ENCODE peak calls at places on chromosomes 13 and 19, in four cellular contexts. B is K562, P is GM12878, N is endothelial cell of umbilical vein. J is an unnamed sample.

GRCh38 chr13:20825476-20825875 is 51.7 kb upstream of the EEF1AKMT1 start:
- DNase-seq in N (peak), P (no peak), B (no peak), J (peak)

GRCh38 chr19:38224014-38224862 is at the start of gene DPF1:
- DNase-seq in P (peak), N (peak), B (peak), J (peak)

GRCh38 chr13:97212540-97213146 is 9.5 kb upstream of the MBNL2 start:
- DNase-seq in B (peak), N (peak), P (no peak), J (peak)

GRCh38 chr13:20831933-20832332 is 58.2 kb upstream of the EEF1AKMT1 start:
- DNase-seq in P (no peak), N (no peak), B (no peak), J (no peak)

GRCh38 chr19:1237754-1238372 is at the start of gene CBARP:
- DNase-seq in N (no peak), B (peak), P (no peak), J (no peak)

GRCh38 chr19:17107546-17108452 is 32.2 kb downstream of the MYO9B start:
- DNase-seq in N (peak), P (no peak), B (no peak), J (peak)

GRCh38 chr13:83878691-83879410 is 3.4 kb downstream of the SLITRK1 start:
- DNase-seq in B (no peak), N (no peak), P (no peak), J (no peak)

GRCh38 chr13:45925151-45925550 is 73.6 kb upstream of the SIAH3 start:
- DNase-seq in P (no peak), N (peak), B (peak), J (no peak)

GRCh38 chr13:94079876-94080275 is 399.6 kb downstream of the DCT start:
- DNase-seq in P (no peak), B (no peak), N (no peak), J (peak)

GRCh38 chr13:48562296-48563066 is 29.6 kb upstream of the RCBTB2 start:
- DNase-seq in N (no peak), P (peak), B (peak), J (no peak)

GRCh38 chr13:97977376-97977705 is 23.9 kb downstream of the IPO5 start:
- DNase-seq in B (peak), N (peak), P (no peak), J (no peak)

GRCh38 chr13:27043013-27043412 is 128.6 kb downstream of the USP12 start:
- DNase-seq in N (peak), P (no peak), B (no peak), J (peak)

GRCh38 chr19:54190503-54190941 is 586 bp upstream of the TSEN34 start:
- DNase-seq in B (peak), N (peak), P (peak), J (peak)

GRCh38 chr13:98999635-98999952 is 21.7 kb upstream of the DOCK9 start:
- DNase-seq in N (peak), P (no peak), B (no peak), J (peak)

GRCh38 chr13:98267080-98267912 is 90.2 kb upstream of the RNF113B start:
- DNase-seq in P (peak), B (no peak), N (peak), J (peak)

GRCh38 chr13:35512271-35512920 is 35.9 kb upstream of the MAB21L1 start:
- DNase-seq in B (no peak), P (no peak), N (peak), J (peak)

GRCh38 chr19:789473-790052 is 7.7 kb upstream of the PTBP1 start:
- DNase-seq in P (no peak), N (peak), B (peak), J (no peak)

GRCh38 chr19:42216653-42217521 is 590 bp downstream of the DEDD2 start:
- DNase-seq in P (no peak), B (peak), N (peak), J (peak)

GRCh38 chr19:3518231-3518630 is 12.1 kb downstream of the FZR1 start:
- DNase-seq in P (no peak), B (no peak), N (no peak), J (no peak)

GRCh38 chr13:94712812-94713555 is 639 bp upstream of the SOX21 start:
- DNase-seq in N (peak), P (no peak), B (no peak), J (peak)

GRCh38 chr19:2054763-2055162 is 3.7 kb upstream of the MKNK2 start:
- DNase-seq in N (no peak), B (no peak), P (no peak), J (no peak)

GRCh38 chr13:31957772-31958171 is 73.8 kb upstream of the FRY start:
- DNase-seq in B (no peak), N (no peak), P (no peak), J (no peak)

GRCh38 chr13:110368408-110368807 is 61.3 kb downstream of the COL4A2 start:
- DNase-seq in B (no peak), N (no peak), P (no peak), J (peak)

GRCh38 chr19:343941-344624 is 513 bp downstream of the MIER2 start:
- DNase-seq in B (peak), N (peak), P (no peak), J (no peak)

GRCh38 chr19:1266818-1267440 is 2.2 kb upstream of the CIRBP start:
- DNase-seq in P (no peak), N (peak), B (peak), J (no peak)

GRCh38 chr13:50613356-50613831 is 230.1 kb downstream of the DLEU7 start:
- DNase-seq in N (no peak), P (no peak), B (peak), J (no peak)

GRCh38 chr13:30832845-30833332 is 73.2 kb upstream of the MEDAG start:
- DNase-seq in N (peak), P (no peak), B (peak), J (no peak)

GRCh38 chr13:41206467-41206866 is 12.1 kb upstream of the KBTBD7 start:
- DNase-seq in P (no peak), N (no peak), B (no peak), J (no peak)

GRCh38 chr13:110234532-110234931 is 72.4 kb downstream of the COL4A1 start:
- DNase-seq in P (no peak), N (no peak), B (no peak), J (no peak)

GRCh38 chr19:48194041-48194871 is 23.8 kb downstream of the ZSWIM9 start:
- DNase-seq in B (peak), P (no peak), N (no peak), J (peak)

GRCh38 chr19:56637976-56638555 is 4.9 kb upstream of the SMIM17 start:
- DNase-seq in B (peak), N (peak), P (no peak), J (peak)

GRCh38 chr19:11273288-11273687 is 11.0 kb upstream of the DOCK6 start:
- DNase-seq in P (no peak), N (no peak), B (no peak), J (no peak)

GRCh38 chr13:74136089-74136658 is 2.0 kb upstream of the KLF12 start:
- DNase-seq in P (no peak), B (no peak), N (peak), J (peak)

DNA sequence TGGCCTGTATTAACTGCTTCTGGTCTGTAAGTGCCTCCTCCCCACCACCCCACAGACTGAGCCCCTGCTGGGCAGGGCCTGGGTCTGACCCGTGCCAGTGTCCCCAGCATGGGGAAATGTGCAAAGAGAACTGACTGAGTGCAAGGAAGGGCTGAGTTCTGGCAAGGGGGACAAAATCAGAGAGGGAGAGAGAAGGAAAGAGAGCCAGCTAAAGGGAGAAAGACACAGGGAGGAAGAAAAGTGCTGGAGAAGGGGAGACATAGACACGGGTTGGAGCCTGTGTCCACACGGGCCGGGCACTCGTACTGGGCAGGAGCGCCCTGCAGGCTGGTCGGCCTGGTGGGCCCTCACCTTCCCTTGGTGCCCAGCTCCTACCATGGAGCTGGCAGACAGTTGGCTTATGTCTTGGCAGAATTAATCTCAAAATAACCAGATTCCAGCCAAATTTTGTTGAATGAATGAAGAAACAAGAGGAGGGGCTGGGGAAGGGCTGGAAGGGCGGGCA is 1.2 kb downstream of the NKG7 start:
- DNase-seq in P (no peak), B (no peak), N (no peak), J (no peak)
- TF ChIP-seq FOS in P (no peak), B (no peak), N (no peak), J (no peak)

GRCh38 chr19:28880735-28881401 is 332.1 kb downstream of the UQCRFS1 start:
- DNase-seq in N (no peak), B (no peak), P (no peak), J (no peak)

GRCh38 chr19:28881616-28882015 is 331.3 kb downstream of the UQCRFS1 start:
- DNase-seq in P (no peak), N (no peak), B (no peak), J (no peak)

GRCh38 chr19:28876604-28877123 is 336.3 kb downstream of the UQCRFS1 start:
- DNase-seq in B (no peak), N (no peak), P (no peak), J (no peak)

GRCh38 chr19:28882818-28883217 is 330.1 kb downstream of the UQCRFS1 start:
- DNase-seq in B (no peak), N (no peak), P (no peak), J (no peak)

DNA sequence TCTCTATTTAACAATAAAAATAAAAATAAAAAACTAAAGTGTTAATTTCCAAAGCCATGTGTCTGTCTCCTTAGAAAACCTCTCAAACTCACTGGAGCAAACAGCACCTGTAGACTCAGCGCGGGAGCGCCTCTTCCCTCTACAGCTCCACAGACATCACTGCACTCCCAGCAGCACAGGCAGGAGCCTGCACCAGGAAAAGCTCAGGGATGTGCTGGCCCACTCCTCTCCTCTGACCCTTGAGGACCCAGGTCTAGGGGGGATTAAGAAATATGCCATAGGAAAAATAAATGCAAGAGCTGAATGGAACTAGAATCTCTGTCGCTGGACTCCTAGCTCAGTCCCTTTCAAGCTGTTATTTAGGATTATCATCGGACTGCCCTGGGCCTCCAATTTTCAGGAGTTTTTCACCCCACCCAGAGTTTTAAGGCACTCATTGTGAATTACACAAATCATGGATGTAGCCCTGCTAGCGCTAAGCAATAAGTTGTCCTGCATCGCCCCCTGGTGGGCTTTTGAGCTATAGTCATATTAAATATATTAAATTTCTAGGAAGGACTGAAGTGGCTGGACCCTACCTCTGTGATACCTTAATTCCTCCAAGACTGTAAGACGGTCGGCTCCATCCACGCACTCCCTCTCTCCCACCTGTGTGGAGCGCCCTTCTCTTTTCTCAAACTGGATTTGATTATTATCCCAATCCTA is 333.9 kb downstream of the UQCRFS1 start:
- DNase-seq in P (no peak), N (peak), B (peak), J (peak)
- TF ChIP-seq FOS in P (no peak), N (no peak), B (no peak), J (no peak)

DNA sequence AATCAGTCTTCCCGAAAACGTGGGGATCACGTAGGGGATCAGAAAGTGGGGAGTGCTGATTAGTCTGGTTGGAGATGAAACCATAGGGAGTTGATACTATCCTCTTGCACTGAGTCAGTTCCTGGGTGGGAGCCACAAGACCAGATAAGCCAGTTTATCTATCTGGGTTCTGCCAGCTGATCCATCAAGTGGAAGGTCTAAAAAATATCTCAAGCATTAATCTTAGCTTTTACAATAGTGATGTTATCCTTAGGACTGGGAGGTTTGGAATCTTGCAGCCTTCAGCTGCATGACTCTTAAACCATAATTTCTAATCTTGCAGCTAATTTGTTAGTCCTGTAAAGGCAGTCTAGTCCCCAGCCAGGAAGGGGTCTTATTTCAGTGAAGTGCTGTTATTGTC is 2474.2 kb downstream of the PCDH9 start:
- DNase-seq in N (no peak), P (no peak), B (no peak), J (no peak)
- TF ChIP-seq FOS in N (no peak), P (no peak), B (no peak), J (no peak)

DNA sequence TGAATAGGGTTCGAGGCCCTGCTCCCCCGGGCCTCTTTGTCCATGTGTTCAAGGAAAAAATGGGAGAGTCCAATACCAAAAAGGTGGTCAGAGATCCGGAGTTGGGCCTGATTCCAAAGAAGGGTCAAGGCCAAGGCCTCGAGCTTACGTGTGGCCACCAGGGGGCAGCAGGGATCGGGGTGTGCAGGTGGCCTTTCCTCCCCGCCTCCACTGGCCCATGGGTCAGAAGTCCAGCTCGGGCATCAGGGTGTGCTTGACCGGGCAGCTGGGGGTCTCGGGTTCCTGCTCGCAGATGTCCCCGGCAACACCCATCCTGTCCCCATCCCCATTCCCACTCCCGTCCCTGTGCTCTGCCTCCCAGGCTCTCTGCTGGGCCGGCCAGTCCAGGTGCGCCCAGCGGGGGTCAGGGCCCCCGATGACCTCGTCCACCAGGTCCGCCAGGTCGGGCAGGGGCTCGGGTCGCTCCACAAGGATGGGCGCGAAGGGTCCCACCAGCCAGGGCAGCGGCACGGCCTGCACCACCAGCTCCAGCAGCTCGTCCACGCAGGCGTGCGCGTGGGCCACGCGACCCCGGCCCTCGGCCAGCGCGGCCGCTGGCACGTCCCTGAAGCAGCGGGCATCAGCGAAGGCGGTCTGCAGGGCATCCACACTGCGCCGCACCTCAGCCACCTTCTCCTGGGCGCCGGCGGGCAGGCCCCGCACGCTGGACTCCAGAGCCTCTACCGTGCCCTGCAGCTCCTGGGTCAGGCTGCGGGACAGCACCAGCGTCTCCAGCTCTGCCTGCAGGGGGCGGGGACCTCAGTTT is 5.2 kb upstream of the PLIN4 start:
- DNase-seq in N (peak), B (peak), P (no peak), J (peak)
- TF ChIP-seq FOS in N (no peak), B (no peak), P (no peak), J (no peak)

DNA sequence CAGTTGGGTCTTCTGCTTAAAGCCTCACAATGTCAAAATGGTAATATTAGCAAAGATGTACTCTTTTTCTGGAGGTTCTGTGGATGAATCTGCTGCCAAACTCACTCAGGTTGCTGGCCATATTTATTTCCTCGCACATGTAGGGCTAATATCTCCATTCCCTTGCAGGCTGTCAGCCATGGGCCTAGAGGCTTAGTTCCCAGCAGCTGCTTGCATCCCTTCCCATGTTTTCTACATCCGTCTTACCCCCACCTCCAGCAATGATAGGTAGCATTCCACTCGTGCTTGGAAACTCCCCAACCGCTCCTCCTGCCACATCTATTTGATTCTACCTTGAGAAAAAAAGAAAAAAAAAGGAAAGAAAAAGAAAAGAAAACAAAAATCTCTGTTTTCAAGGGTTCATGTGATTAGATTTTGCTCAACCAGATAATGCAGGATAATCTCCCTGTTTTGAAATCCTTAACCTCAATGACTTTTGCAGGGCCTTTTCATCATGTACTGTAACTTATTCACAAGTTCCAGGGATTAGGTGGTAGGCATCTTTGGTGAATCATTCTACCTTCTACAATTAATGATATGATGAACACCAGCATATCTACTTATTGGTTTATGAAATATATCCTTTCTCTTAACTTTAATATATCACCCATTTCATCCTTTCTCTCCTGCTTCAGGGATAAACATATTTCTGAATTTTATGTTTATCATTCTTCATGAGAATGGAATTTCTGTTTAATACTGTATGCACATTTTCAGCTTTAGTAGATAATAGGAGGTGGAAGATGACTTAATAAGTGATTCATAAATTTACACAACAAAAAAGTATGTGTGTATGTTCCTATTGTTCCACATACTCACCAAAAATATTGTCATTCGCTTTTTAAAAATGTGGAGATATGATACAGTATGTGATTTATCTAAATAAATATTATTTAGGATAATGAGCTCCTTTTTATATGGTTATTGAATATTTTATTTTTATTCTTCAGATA is 931.9 kb downstream of the SLITRK5 start:
- DNase-seq in P (no peak), B (no peak), N (no peak), J (no peak)
- TF ChIP-seq FOS in P (no peak), B (no peak), N (no peak), J (no peak)

GRCh38 chr13:77056886-77057285 is 29.9 kb upstream of the FBXL3 start:
- DNase-seq in P (no peak), B (no peak), N (no peak), J (no peak)

GRCh38 chr13:77055158-77055557 is 28.2 kb upstream of the FBXL3 start:
- DNase-seq in N (no peak), B (no peak), P (no peak), J (no peak)

GRCh38 chr13:77061362-77061761 is 34.4 kb upstream of the FBXL3 start:
- DNase-seq in B (no peak), N (no peak), P (no peak), J (no peak)

GRCh38 chr13:77053192-77053591 is 26.2 kb upstream of the FBXL3 start:
- DNase-seq in P (no peak), B (no peak), N (no peak), J (no peak)

GRCh38 chr13:77056382-77056781 is 29.4 kb upstream of the FBXL3 start:
- DNase-seq in N (no peak), B (no peak), P (no peak), J (no peak)
- TF ChIP-seq FOS in N (no peak), B (no peak), P (no peak), J (no peak)

J was measured in IMR-90.